ENCODE peak calls at places on chromosomes 4 and X, in seven cellular contexts. R is GM04504; M is stimulated activated CD8-positive, alpha-beta memory T cell treated with anti-CD3 and anti-CD28 coated beads, Interleukin-15, amount 100 ng/mL, for 4 hours; B is stimulated activated CD4-positive, alpha-beta T cell treated with anti-CD3 and anti-CD28 coated beads, Interleukin-12 subunit alpha, Interleukin-12 subunit beta, amount 100 ng/mL, for 24 hours; C is NCI-H345; Q is NCI-H1092; E is CD8-positive, alpha-beta memory T cell. V is an unnamed sample.

GRCh38 chr4:181849472-181849871 is 393.7 kb upstream of the TENM3 start:
- DNase-seq in R (no peak), M (no peak), B (no peak), C (no peak), Q (no peak), E (no peak), V (no peak)

GRCh38 chr4:174263445-174263736 is 20.1 kb downstream of the FBXO8 start:
- DNase-seq in R (no peak), M (no peak), B (no peak), C (no peak), Q (no peak), E (no peak), V (no peak)

GRCh38 chr4:47876310-47876709 is 38.1 kb downstream of the NFXL1 start:
- DNase-seq in R (no peak), M (no peak), B (no peak), C (no peak), Q (no peak), E (no peak), V (no peak)

GRCh38 chr4:99968330-99968729 is 18.3 kb upstream of the H2AZ1 start:
- DNase-seq in R (peak), M (no peak), B (no peak), C (no peak), Q (no peak), E (no peak), V (no peak)

GRCh38 chrX:132615396-132616131 is 126.7 kb upstream of the MBNL3 start:
- DNase-seq in R (no peak), M (no peak), B (peak), C (peak), Q (no peak), E (peak), V (no peak)

GRCh38 chr4:121195649-121196048 is 31.5 kb upstream of the TNIP3 start:
- DNase-seq in R (no peak), M (no peak), B (no peak), C (no peak), Q (no peak), E (no peak), V (no peak)

GRCh38 chr4:104728380-104729122 is 233.9 kb upstream of the CXXC4 start:
- DNase-seq in R (no peak), M (no peak), B (no peak), C (no peak), Q (no peak), E (no peak), V (no peak)

GRCh38 chr4:90546114-90546513 is 418.9 kb downstream of the CCSER1 start:
- DNase-seq in R (no peak), M (no peak), B (no peak), C (no peak), Q (no peak), E (no peak), V (no peak)

GRCh38 chr4:105137460-105137859 is 9.2 kb upstream of the TET2 start:
- DNase-seq in R (no peak), M (no peak), B (no peak), C (no peak), Q (no peak), E (no peak), V (no peak)

GRCh38 chr4:27463816-27464215 is 603.2 kb downstream of the STIM2 start:
- DNase-seq in R (peak), M (no peak), B (no peak), C (no peak), Q (no peak), E (no peak), V (no peak)

GRCh38 chr4:36439556-36439955 is 158.1 kb downstream of the DTHD1 start:
- DNase-seq in R (no peak), M (no peak), B (no peak), C (no peak), Q (no peak), E (no peak), V (no peak)

GRCh38 chr4:37836838-37837413 is 10.4 kb downstream of the PGM2 start:
- DNase-seq in R (no peak), M (no peak), B (no peak), C (no peak), Q (no peak), E (no peak), V (no peak)

GRCh38 chr4:2058264-2059033 is 678 bp upstream of the NAT8L start:
- DNase-seq in R (no peak), M (no peak), B (no peak), C (peak), Q (no peak), E (no peak), V (peak)

GRCh38 chrX:77742788-77743476 is 43.1 kb downstream of the ATRX start:
- DNase-seq in R (peak), M (no peak), B (no peak), C (no peak), Q (no peak), E (no peak), V (no peak)

GRCh38 chrX:34557733-34558132 is 99.4 kb downstream of the TMEM47 start:
- DNase-seq in R (no peak), M (no peak), B (no peak), C (no peak), Q (no peak), E (no peak), V (no peak)